ENCODE peak calls at places on chromosomes 16 and 17, in eight cellular contexts. One of them, this sample, is unnamed.

GRCh38 chr17:42111901-42112551 is 488 bp downstream of the DHX58 start:
- DNase-seq in HFFc6: peak
- DNase-seq in ovary: peak
- DNase-seq in AG09319: no peak
- DNase-seq in mesothelial cell of epicardium: no peak
- DNase-seq in uterus: no peak
- DNase-seq in heart left ventricle: no peak
- DNase-seq in heart right ventricle: peak
- DNase-seq in this sample: no peak

GRCh38 chr17:63224644-63225043 is 221.5 kb downstream of the CYB561 start:
- DNase-seq in HFFc6: no peak
- DNase-seq in ovary: no peak
- DNase-seq in AG09319: no peak
- DNase-seq in mesothelial cell of epicardium: no peak
- DNase-seq in uterus: no peak
- DNase-seq in heart left ventricle: no peak
- DNase-seq in heart right ventricle: no peak
- DNase-seq in this sample: no peak

GRCh38 chr16:71367243-71367976 is 8.9 kb downstream of the CALB2 start:
- DNase-seq in HFFc6: peak
- DNase-seq in ovary: no peak
- DNase-seq in AG09319: no peak
- DNase-seq in mesothelial cell of epicardium: peak
- DNase-seq in uterus: no peak
- DNase-seq in heart left ventricle: no peak
- DNase-seq in heart right ventricle: no peak
- DNase-seq in this sample: no peak

GRCh38 chr16:27402964-27403600 is 1.1 kb downstream of the IL21R start:
- DNase-seq in HFFc6: no peak
- DNase-seq in ovary: no peak
- DNase-seq in AG09319: no peak
- DNase-seq in mesothelial cell of epicardium: no peak
- DNase-seq in uterus: no peak
- DNase-seq in heart left ventricle: no peak
- DNase-seq in heart right ventricle: no peak
- DNase-seq in this sample: no peak

GRCh38 chr16:85019659-85020245 is 7.8 kb upstream of the KIAA0513 start:
- DNase-seq in HFFc6: no peak
- DNase-seq in ovary: no peak
- DNase-seq in AG09319: no peak
- DNase-seq in mesothelial cell of epicardium: no peak
- DNase-seq in uterus: no peak
- DNase-seq in heart left ventricle: no peak
- DNase-seq in heart right ventricle: no peak
- DNase-seq in this sample: no peak

GRCh38 chr16:65657051-65657450 is 535.2 kb upstream of the CDH11 start:
- DNase-seq in HFFc6: no peak
- DNase-seq in ovary: no peak
- DNase-seq in AG09319: no peak
- DNase-seq in mesothelial cell of epicardium: no peak
- DNase-seq in uterus: no peak
- DNase-seq in heart left ventricle: no peak
- DNase-seq in heart right ventricle: no peak
- DNase-seq in this sample: no peak

GRCh38 chr17:12046786-12047185 is 26.1 kb downstream of the MAP2K4 start:
- DNase-seq in HFFc6: no peak
- DNase-seq in ovary: no peak
- DNase-seq in AG09319: no peak
- DNase-seq in mesothelial cell of epicardium: no peak
- DNase-seq in uterus: no peak
- DNase-seq in heart left ventricle: no peak
- DNase-seq in heart right ventricle: no peak
- DNase-seq in this sample: no peak

GRCh38 chr17:77409282-77410161 is 268.8 kb downstream of the SEC14L1 start:
- DNase-seq in HFFc6: peak
- DNase-seq in ovary: peak
- DNase-seq in AG09319: no peak
- DNase-seq in mesothelial cell of epicardium: no peak
- DNase-seq in uterus: peak
- DNase-seq in heart left ventricle: peak
- DNase-seq in heart right ventricle: peak
- DNase-seq in this sample: no peak

GRCh38 chr17:28810437-28810836 is 32.2 kb downstream of the FAM222B start:
- DNase-seq in HFFc6: no peak
- DNase-seq in ovary: no peak
- DNase-seq in AG09319: no peak
- DNase-seq in mesothelial cell of epicardium: no peak
- DNase-seq in uterus: no peak
- DNase-seq in heart left ventricle: no peak
- DNase-seq in heart right ventricle: no peak
- DNase-seq in this sample: no peak

GRCh38 chr16:14559809-14560227 is 70.2 kb downstream of the PARN start:
- DNase-seq in HFFc6: no peak
- DNase-seq in ovary: no peak
- DNase-seq in AG09319: no peak
- DNase-seq in mesothelial cell of epicardium: no peak
- DNase-seq in uterus: no peak
- DNase-seq in heart left ventricle: no peak
- DNase-seq in heart right ventricle: no peak
- DNase-seq in this sample: no peak

GRCh38 chr17:6138761-6139446 is 68.7 kb downstream of the WSCD1 start:
- DNase-seq in HFFc6: no peak
- DNase-seq in ovary: no peak
- DNase-seq in AG09319: no peak
- DNase-seq in mesothelial cell of epicardium: no peak
- DNase-seq in uterus: no peak
- DNase-seq in heart left ventricle: no peak
- DNase-seq in heart right ventricle: no peak
- DNase-seq in this sample: no peak

GRCh38 chr16:80527297-80527696 is 13.5 kb upstream of the DYNLRB2 start:
- DNase-seq in HFFc6: peak
- DNase-seq in ovary: no peak
- DNase-seq in AG09319: no peak
- DNase-seq in mesothelial cell of epicardium: no peak
- DNase-seq in uterus: no peak
- DNase-seq in heart left ventricle: no peak
- DNase-seq in heart right ventricle: no peak
- DNase-seq in this sample: no peak

GRCh38 chr17:5780476-5780875 is 196.2 kb upstream of the NLRP1 start:
- DNase-seq in HFFc6: peak
- DNase-seq in ovary: no peak
- DNase-seq in AG09319: no peak
- DNase-seq in mesothelial cell of epicardium: no peak
- DNase-seq in uterus: no peak
- DNase-seq in heart left ventricle: no peak
- DNase-seq in heart right ventricle: no peak
- DNase-seq in this sample: no peak

GRCh38 chr17:68718465-68718864 is 117.3 kb upstream of the FAM20A start:
- DNase-seq in HFFc6: no peak
- DNase-seq in ovary: no peak
- DNase-seq in AG09319: no peak
- DNase-seq in mesothelial cell of epicardium: no peak
- DNase-seq in uterus: no peak
- DNase-seq in heart left ventricle: no peak
- DNase-seq in heart right ventricle: no peak
- DNase-seq in this sample: no peak

GRCh38 chr16:10681310-10682308 is 13.1 kb downstream of the TEKT5 start:
- DNase-seq in HFFc6: no peak
- DNase-seq in ovary: no peak
- DNase-seq in AG09319: no peak
- DNase-seq in mesothelial cell of epicardium: no peak
- DNase-seq in uterus: no peak
- DNase-seq in heart left ventricle: no peak
- DNase-seq in heart right ventricle: no peak
- DNase-seq in this sample: peak

GRCh38 chr17:3888343-3889171 is 4.3 kb downstream of the CAMKK1 start:
- DNase-seq in HFFc6: peak
- DNase-seq in ovary: peak
- DNase-seq in AG09319: peak
- DNase-seq in mesothelial cell of epicardium: peak
- DNase-seq in uterus: peak
- DNase-seq in heart left ventricle: peak
- DNase-seq in heart right ventricle: peak
- DNase-seq in this sample: no peak

GRCh38 chr16:54346046-54346445 is 59.5 kb upstream of the IRX3 start:
- DNase-seq in HFFc6: no peak
- DNase-seq in ovary: no peak
- DNase-seq in AG09319: no peak
- DNase-seq in mesothelial cell of epicardium: no peak
- DNase-seq in uterus: no peak
- DNase-seq in heart left ventricle: no peak
- DNase-seq in heart right ventricle: no peak
- DNase-seq in this sample: no peak
- TF ChIP-seq CTCF in HFFc6: no peak
- TF ChIP-seq CTCF in ovary: no peak
- TF ChIP-seq CTCF in AG09319: no peak
- TF ChIP-seq CTCF in mesothelial cell of epicardium: no peak
- TF ChIP-seq CTCF in uterus: no peak
- TF ChIP-seq CTCF in heart left ventricle: no peak
- TF ChIP-seq CTCF in heart right ventricle: no peak
- TF ChIP-seq CTCF in this sample: no peak

GRCh38 chr17:57011482-57012015 is 33.6 kb downstream of the SCPEP1 start:
- DNase-seq in HFFc6: no peak
- DNase-seq in ovary: no peak
- DNase-seq in AG09319: no peak
- DNase-seq in mesothelial cell of epicardium: no peak
- DNase-seq in uterus: no peak
- DNase-seq in heart left ventricle: no peak
- DNase-seq in heart right ventricle: no peak
- DNase-seq in this sample: no peak
- TF ChIP-seq CTCF in HFFc6: no peak
- TF ChIP-seq CTCF in ovary: no peak
- TF ChIP-seq CTCF in AG09319: no peak
- TF ChIP-seq CTCF in mesothelial cell of epicardium: no peak
- TF ChIP-seq CTCF in uterus: no peak
- TF ChIP-seq CTCF in heart left ventricle: no peak
- TF ChIP-seq CTCF in heart right ventricle: no peak
- TF ChIP-seq CTCF in this sample: no peak

GRCh38 chr17:48500435-48501426 is 30.1 kb downstream of the HOXB1 start:
- DNase-seq in HFFc6: no peak
- DNase-seq in ovary: no peak
- DNase-seq in AG09319: no peak
- DNase-seq in mesothelial cell of epicardium: no peak
- DNase-seq in uterus: peak
- DNase-seq in heart left ventricle: no peak
- DNase-seq in heart right ventricle: no peak
- DNase-seq in this sample: no peak
- TF ChIP-seq CTCF in HFFc6: no peak
- TF ChIP-seq CTCF in ovary: no peak
- TF ChIP-seq CTCF in AG09319: no peak
- TF ChIP-seq CTCF in mesothelial cell of epicardium: no peak
- TF ChIP-seq CTCF in uterus: no peak
- TF ChIP-seq CTCF in heart left ventricle: no peak
- TF ChIP-seq CTCF in heart right ventricle: no peak
- TF ChIP-seq CTCF in this sample: peak

GRCh38 chr17:58210922-58211321 is 8.1 kb downstream of the MKS1 start:
- DNase-seq in HFFc6: no peak
- DNase-seq in ovary: no peak
- DNase-seq in AG09319: no peak
- DNase-seq in mesothelial cell of epicardium: no peak
- DNase-seq in uterus: no peak
- DNase-seq in heart left ventricle: no peak
- DNase-seq in heart right ventricle: no peak
- DNase-seq in this sample: no peak
- TF ChIP-seq CTCF in HFFc6: peak
- TF ChIP-seq CTCF in ovary: no peak
- TF ChIP-seq CTCF in AG09319: no peak
- TF ChIP-seq CTCF in mesothelial cell of epicardium: no peak
- TF ChIP-seq CTCF in uterus: no peak
- TF ChIP-seq CTCF in heart left ventricle: no peak
- TF ChIP-seq CTCF in heart right ventricle: no peak
- TF ChIP-seq CTCF in this sample: no peak

GRCh38 chr16:30786936-30787612 is at the start of gene ZNF629:
- DNase-seq in HFFc6: peak
- DNase-seq in ovary: peak
- DNase-seq in AG09319: no peak
- DNase-seq in mesothelial cell of epicardium: peak
- DNase-seq in uterus: peak
- DNase-seq in heart left ventricle: peak
- DNase-seq in heart right ventricle: peak
- DNase-seq in this sample: no peak
- TF ChIP-seq CTCF in HFFc6: no peak
- TF ChIP-seq CTCF in ovary: no peak
- TF ChIP-seq CTCF in AG09319: no peak
- TF ChIP-seq CTCF in mesothelial cell of epicardium: no peak
- TF ChIP-seq CTCF in uterus: peak
- TF ChIP-seq CTCF in heart left ventricle: no peak
- TF ChIP-seq CTCF in heart right ventricle: no peak
- TF ChIP-seq CTCF in this sample: no peak

DNA sequence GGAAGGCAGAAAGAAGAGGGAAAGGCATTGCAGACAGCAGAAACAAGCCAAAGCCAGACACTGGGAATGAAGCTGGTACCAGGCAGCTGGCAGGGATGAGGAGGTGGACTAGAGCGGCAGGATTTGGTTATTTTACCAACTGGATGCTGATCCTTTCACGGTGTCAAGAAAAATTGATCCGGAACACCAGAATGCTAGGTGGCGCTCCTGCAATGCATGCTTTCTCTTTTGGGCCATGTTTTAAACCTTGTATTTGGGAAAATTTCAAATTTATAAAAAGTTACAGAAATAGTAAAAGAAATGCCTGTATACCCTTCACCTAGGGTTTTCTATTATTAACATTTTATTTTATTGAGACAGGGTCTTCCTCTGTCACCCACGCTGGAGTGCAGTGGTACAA is 224.7 kb downstream of the SOX9 start:
- DNase-seq in HFFc6: no peak
- DNase-seq in ovary: no peak
- DNase-seq in AG09319: no peak
- DNase-seq in mesothelial cell of epicardium: no peak
- DNase-seq in uterus: no peak
- DNase-seq in heart left ventricle: no peak
- DNase-seq in heart right ventricle: no peak
- DNase-seq in this sample: no peak
- TF ChIP-seq CTCF in HFFc6: peak
- TF ChIP-seq CTCF in ovary: no peak
- TF ChIP-seq CTCF in AG09319: peak
- TF ChIP-seq CTCF in mesothelial cell of epicardium: no peak
- TF ChIP-seq CTCF in uterus: no peak
- TF ChIP-seq CTCF in heart left ventricle: no peak
- TF ChIP-seq CTCF in heart right ventricle: no peak
- TF ChIP-seq CTCF in this sample: no peak